ENCODE peak calls at places on chromosomes 2 and 18, in four cellular contexts. D is H1, A is A549, U is HepG2. F is an unnamed sample.
A peak's percentile ranks its signal among the peaks of the same experiment; 100 is the strongest.

GRCh38 chr2:200435379-200435778 is 74.5 kb downstream of the KCTD18 start:
- DNase-seq in D (no peak), A (no peak), U (no peak), F (no peak)

GRCh38 chr2:100460904-100461303 is 9.4 kb upstream of the NMS start:
- DNase-seq in D (no peak), A (no peak), U (no peak), F (no peak)

GRCh38 chr2:202721621-202722020 is 86.9 kb downstream of the FAM117B start:
- DNase-seq in D (no peak), A (no peak), U (peak; percentile 6), F (no peak)

GRCh38 chr2:45625824-45626223 is 14.8 kb upstream of the SRBD1 start:
- DNase-seq in D (no peak), A (no peak), U (no peak), F (no peak)

GRCh38 chr18:48926420-48926857 is 24.3 kb downstream of the SMAD7 start:
- DNase-seq in D (no peak), A (no peak), U (peak; percentile 89), F (no peak)

GRCh38 chr2:165357758-165358157 is 111.7 kb upstream of the CSRNP3 start:
- DNase-seq in D (no peak), A (no peak), U (no peak), F (no peak)

GRCh38 chr18:25229080-25229479 is 122.9 kb downstream of the ZNF521 start:
- DNase-seq in D (no peak), A (no peak), U (no peak), F (peak; percentile 54)

GRCh38 chr2:11809586-11810236 is 63.3 kb downstream of the LPIN1 start:
- DNase-seq in D (no peak), A (no peak), U (peak; percentile 29), F (no peak)

GRCh38 chr2:37916512-37917082 is 8.5 kb upstream of the RMDN2 start:
- DNase-seq in D (no peak), A (no peak), U (no peak), F (no peak)

GRCh38 chr2:11746376-11746806 is at the start of gene LPIN1:
- DNase-seq in D (peak; percentile 44), A (peak; percentile 86), U (peak; percentile 70), F (peak; percentile 92)

GRCh38 chr2:44807344-44808025 is 134.0 kb upstream of the SIX3 start:
- DNase-seq in D (no peak), A (no peak), U (no peak), F (no peak)

GRCh38 chr2:164115806-164116205 is 380.0 kb upstream of the FIGN start:
- DNase-seq in D (no peak), A (no peak), U (no peak), F (no peak)

GRCh38 chr2:20050104-20050711 is 1.2 kb downstream of the LAPTM4A start:
- DNase-seq in D (no peak), A (no peak), U (peak; percentile 18), F (peak; percentile 80)

GRCh38 chr18:3799515-3799914 is 349.5 kb downstream of the TGIF1 start:
- DNase-seq in D (no peak), A (no peak), U (no peak), F (no peak)

GRCh38 chr2:170813611-170814550 is 2.8 kb upstream of the GAD1 start:
- DNase-seq in D (no peak), A (no peak), U (peak; percentile 41), F (peak; percentile 70)

GRCh38 chr2:57954020-57954419 is 92.6 kb upstream of the VRK2 start:
- DNase-seq in D (no peak), A (no peak), U (no peak), F (no peak)

GRCh38 chr2:57962861-57963260 is 83.7 kb upstream of the VRK2 start:
- DNase-seq in D (no peak), A (no peak), U (no peak), F (no peak)

GRCh38 chr2:57959380-57959779 is 87.2 kb upstream of the VRK2 start:
- DNase-seq in D (no peak), A (no peak), U (no peak), F (no peak)

DNA sequence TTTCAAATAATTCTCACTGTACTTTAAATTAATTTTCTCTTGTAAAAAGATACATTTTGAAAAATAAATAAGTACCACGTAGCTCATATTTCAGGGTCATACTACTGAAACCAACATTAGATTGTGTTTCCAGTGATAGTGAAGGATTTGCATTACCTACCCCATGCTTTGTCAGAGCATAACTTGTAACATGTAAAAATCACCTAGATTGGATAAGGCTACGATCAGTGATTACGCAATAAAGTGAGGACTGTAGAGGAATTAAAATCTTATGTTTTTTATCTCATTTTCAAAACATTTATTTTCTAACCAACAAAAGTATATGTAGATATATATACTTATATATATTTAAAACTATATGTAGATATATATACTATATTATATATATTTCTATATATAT is 89.4 kb upstream of the VRK2 start:
- DNase-seq in D (no peak), A (no peak), U (no peak), F (no peak)
- TF ChIP-seq KDM1A in D (no peak), A (no peak), U (no peak), F (no peak)

GRCh38 chr2:181457121-181457740 is at the start of gene ITGA4:
- DNase-seq in D (peak; percentile 59), A (peak; percentile 36), U (no peak), F (peak; percentile 18)
- TF ChIP-seq PHF8 in D (peak; percentile 38), A (no peak), U (no peak), F (no peak)

GRCh38 chr18:45201489-45201888 is 413.8 kb upstream of the SLC14A2 start:
- DNase-seq in D (no peak), A (no peak), U (no peak), F (no peak)

GRCh38 chr18:45201029-45201428 is 414.2 kb upstream of the SLC14A2 start:
- DNase-seq in D (no peak), A (no peak), U (no peak), F (no peak)

GRCh38 chr18:45198526-45198925 is 416.8 kb upstream of the SLC14A2 start:
- DNase-seq in D (no peak), A (no peak), U (no peak), F (no peak)

DNA sequence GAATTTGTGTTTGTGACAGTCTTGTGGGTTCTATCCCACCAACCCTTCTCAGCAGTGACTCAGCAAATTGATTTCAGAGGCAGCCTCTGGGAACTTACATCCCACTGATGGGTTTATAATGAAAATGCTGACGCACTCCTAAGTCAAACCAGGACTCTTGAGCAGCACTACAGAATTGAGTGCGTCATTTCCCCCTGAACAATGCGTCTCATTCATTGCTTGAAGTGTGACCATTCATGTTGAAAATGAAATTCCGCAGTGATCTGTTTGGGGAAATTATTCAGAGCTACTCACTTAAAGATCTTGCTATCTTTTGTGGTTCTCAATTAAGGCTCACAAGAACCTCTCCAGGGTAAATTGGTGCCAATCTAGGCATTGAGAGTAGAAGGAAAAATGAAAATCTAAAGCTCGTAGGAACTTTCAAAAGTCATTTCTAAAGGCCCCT is 417.7 kb upstream of the SLC14A2 start:
- DNase-seq in D (no peak), A (no peak), U (no peak), F (no peak)
- TF ChIP-seq KDM1A in D (no peak), A (no peak), U (no peak), F (no peak)

GRCh38 chr2:150491943-150492342 is 4.5 kb upstream of the RND3 start:
- DNase-seq in D (no peak), A (no peak), U (no peak), F (no peak)

GRCh38 chr2:150490466-150490865 is 3.0 kb upstream of the RND3 start:
- DNase-seq in D (no peak), A (no peak), U (no peak), F (no peak)

GRCh38 chr2:150494234-150494913 is 6.9 kb upstream of the RND3 start:
- DNase-seq in D (no peak), A (no peak), U (no peak), F (no peak)

GRCh38 chr2:150491430-150491829 is 4.0 kb upstream of the RND3 start:
- DNase-seq in D (no peak), A (no peak), U (no peak), F (no peak)

DNA sequence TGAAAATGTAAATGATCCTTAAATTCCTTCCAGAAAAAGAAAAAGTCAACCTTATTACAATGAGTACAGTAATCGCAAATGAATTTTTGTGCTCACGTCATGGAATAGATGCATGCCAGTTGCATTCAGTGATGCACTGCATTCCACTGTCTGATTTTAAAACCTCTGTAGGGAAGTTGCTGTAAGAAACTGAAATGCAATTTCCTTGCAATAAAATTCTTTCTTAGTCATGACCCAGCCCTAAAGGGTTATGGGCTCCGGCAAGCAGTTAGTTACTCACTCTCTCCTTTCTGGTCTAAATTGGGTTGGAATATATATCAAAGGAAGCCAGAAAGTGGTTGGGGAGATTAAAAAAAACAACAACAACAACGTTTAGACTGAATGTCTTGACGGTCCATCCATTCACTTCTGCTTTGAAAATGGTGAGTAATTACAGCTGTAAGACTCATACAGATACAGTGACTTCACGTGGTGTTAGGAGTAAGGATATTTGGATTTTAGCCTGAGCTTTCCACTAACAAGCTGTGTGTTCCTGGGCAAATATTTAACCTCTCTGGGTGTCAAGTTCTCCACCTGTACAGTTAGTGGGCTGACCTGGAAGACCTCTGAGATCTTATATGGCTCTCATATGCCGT is 8.6 kb upstream of the RND3 start:
- DNase-seq in D (no peak), A (no peak), U (no peak), F (no peak)
- TF ChIP-seq PHF8 in D (no peak), A (no peak), U (no peak), F (no peak)

GRCh38 chr2:25316101-25316500 is 25.6 kb downstream of the DNMT3A start:
- DNase-seq in D (no peak), A (no peak), U (no peak), F (no peak)
- TF ChIP-seq KDM1A in D (no peak), A (no peak), U (no peak), F (no peak)

DNA sequence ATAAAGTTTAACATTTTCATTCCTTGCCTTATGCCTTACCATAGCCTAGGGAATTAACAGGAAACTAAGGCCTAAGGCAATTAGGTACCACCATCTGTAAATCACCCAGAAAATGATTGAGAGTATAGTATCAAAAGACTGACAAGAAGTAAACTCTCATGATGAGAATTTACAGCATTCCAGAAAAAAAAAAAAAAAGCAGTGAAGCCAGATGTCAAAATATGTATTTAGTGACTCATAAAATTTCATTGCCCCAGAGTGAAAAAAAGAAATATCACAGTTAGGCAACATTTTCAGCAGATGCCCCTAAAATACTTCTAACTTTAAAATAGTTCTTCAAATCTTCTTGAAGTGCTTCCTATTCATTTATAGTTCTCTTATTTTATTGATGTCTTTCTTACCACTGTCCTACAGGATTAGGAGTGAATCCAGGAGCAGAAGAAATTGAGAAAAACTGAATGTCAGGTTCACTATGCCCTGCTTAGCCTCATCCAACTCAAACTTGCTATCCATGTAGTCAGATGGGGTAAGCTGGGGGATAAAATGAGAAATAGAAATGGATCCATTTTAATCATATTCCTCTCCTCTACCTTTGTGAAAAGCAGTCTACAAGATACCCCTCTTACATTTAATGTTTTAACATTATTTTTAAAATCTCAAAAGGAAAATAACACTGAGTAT is 57.3 kb upstream of the TANK start:
- DNase-seq in D (no peak), A (no peak), U (no peak), F (no peak)
- TF ChIP-seq PHF8 in D (no peak), A (no peak), U (no peak), F (no peak)

GRCh38 chr2:216446343-216446742 is 34.1 kb downstream of the SMARCAL1 start:
- DNase-seq in D (no peak), A (no peak), U (no peak), F (peak; percentile 1)
- TF ChIP-seq KDM1A in D (no peak), A (no peak), U (no peak), F (no peak)